ENCODE peak calls at places on chromosomes 4 and X, in four cellular contexts. One of them, this sample, is unnamed.

GRCh38 chr4:677431-678293 is 3.3 kb downstream of the MYL5 start:
- DNase-seq in H4: no peak
- DNase-seq in NCI-H187: peak
- DNase-seq in GM04504: no peak
- DNase-seq in this sample: no peak

GRCh38 chr4:169362607-169363006 is 91.9 kb upstream of the SH3RF1 start:
- DNase-seq in NCI-H187: no peak
- DNase-seq in H4: no peak
- DNase-seq in GM04504: no peak
- DNase-seq in this sample: no peak

GRCh38 chr4:41678086-41678485 is 70.4 kb downstream of the PHOX2B start:
- DNase-seq in H4: peak
- DNase-seq in GM04504: no peak
- DNase-seq in NCI-H187: no peak
- DNase-seq in this sample: no peak

GRCh38 chrX:21354725-21355124 is 19.5 kb upstream of the CNKSR2 start:
- DNase-seq in H4: peak
- DNase-seq in NCI-H187: no peak
- DNase-seq in GM04504: no peak
- DNase-seq in this sample: no peak

GRCh38 chr4:176034498-176034897 is 31.1 kb upstream of the WDR17 start:
- DNase-seq in NCI-H187: peak
- DNase-seq in H4: peak
- DNase-seq in GM04504: peak
- DNase-seq in this sample: peak

GRCh38 chrX:132270699-132271098 is 51.5 kb upstream of the RAP2C start:
- DNase-seq in H4: peak
- DNase-seq in NCI-H187: no peak
- DNase-seq in GM04504: peak
- DNase-seq in this sample: peak

GRCh38 chr4:48005781-48006180 is 10.7 kb downstream of the CNGA1 start:
- DNase-seq in H4: no peak
- DNase-seq in GM04504: no peak
- DNase-seq in NCI-H187: no peak
- DNase-seq in this sample: no peak

GRCh38 chrX:8730812-8731578 is 942 bp downstream of the ANOS1 start:
- DNase-seq in NCI-H187: no peak
- DNase-seq in H4: no peak
- DNase-seq in GM04504: no peak
- DNase-seq in this sample: no peak

GRCh38 chr4:113699772-113700171 is 61.8 kb downstream of the CAMK2D start:
- DNase-seq in GM04504: no peak
- DNase-seq in NCI-H187: no peak
- DNase-seq in H4: no peak
- DNase-seq in this sample: no peak

GRCh38 chr4:120922390-120923200 is at the start of gene PRDM5:
- DNase-seq in H4: peak
- DNase-seq in GM04504: peak
- DNase-seq in NCI-H187: no peak
- DNase-seq in this sample: no peak

GRCh38 chrX:54358424-54359211 is 772 bp upstream of the WNK3 start:
- DNase-seq in H4: no peak
- DNase-seq in GM04504: no peak
- DNase-seq in NCI-H187: peak
- DNase-seq in this sample: peak

GRCh38 chr4:73776363-73776762 is 36.0 kb downstream of the CXCL8 start:
- DNase-seq in NCI-H187: no peak
- DNase-seq in H4: peak
- DNase-seq in GM04504: peak
- DNase-seq in this sample: peak

GRCh38 chrX:155028749-155029360 is 2.2 kb downstream of the FUNDC2 start:
- DNase-seq in GM04504: no peak
- DNase-seq in NCI-H187: no peak
- DNase-seq in H4: no peak
- DNase-seq in this sample: no peak

GRCh38 chrX:1178580-1179057 is 33.8 kb downstream of the CRLF2 start:
- DNase-seq in NCI-H187: no peak
- DNase-seq in GM04504: no peak
- DNase-seq in H4: no peak
- DNase-seq in this sample: no peak

GRCh38 chr4:141792164-141792563 is 155.8 kb downstream of the IL15 start:
- DNase-seq in H4: no peak
- DNase-seq in NCI-H187: no peak
- DNase-seq in GM04504: no peak
- DNase-seq in this sample: no peak

GRCh38 chr4:139734201-139734874 is 68.7 kb downstream of the MGST2 start:
- DNase-seq in H4: peak
- DNase-seq in GM04504: peak
- DNase-seq in NCI-H187: no peak
- DNase-seq in this sample: no peak

GRCh38 chr4:6155996-6156395 is 44.4 kb downstream of the JAKMIP1 start:
- DNase-seq in NCI-H187: no peak
- DNase-seq in GM04504: no peak
- DNase-seq in H4: no peak
- DNase-seq in this sample: no peak

This sample was measured in AG04450.